ENCODE peak calls at places on chromosomes 5 and 9, in seven cellular contexts. Q is A549, D is GM23248, G is K562, I is neural progenitor cell, T is PC-3, X is IMR-90. P is an unnamed sample.

GRCh38 chr5:94031631-94032030 is 290.2 kb upstream of the POU5F2 start:
- DNase-seq in Q (no peak), D (peak; percentile 52), G (no peak), I (no peak), T (no peak), X (peak; percentile 7), P (no peak)

GRCh38 chr5:142874537-142874936 is 104.4 kb downstream of the ARHGAP26 start:
- DNase-seq in Q (peak; percentile 73), D (no peak), G (no peak), I (no peak), T (peak; percentile 95), X (no peak), P (peak; percentile 72)

GRCh38 chr5:139664727-139665351 is 16.7 kb downstream of the CXXC5 start:
- DNase-seq in Q (no peak), D (no peak), G (no peak), I (no peak), T (no peak), X (no peak), P (no peak)

GRCh38 chr5:56422060-56422762 is 189.1 kb upstream of the ANKRD55 start:
- DNase-seq in Q (no peak), D (no peak), G (no peak), I (no peak), T (peak; percentile 85), X (no peak), P (peak; percentile 65)

GRCh38 chr9:83505282-83505681 is 32.9 kb downstream of the FRMD3 start:
- DNase-seq in Q (no peak), D (no peak), G (no peak), I (peak; percentile 28), T (no peak), X (no peak), P (no peak)

GRCh38 chr5:72920690-72921089 is 35.2 kb upstream of the FCHO2 start:
- DNase-seq in Q (peak; percentile 33), D (peak; percentile 40), G (peak; percentile 37), I (peak; percentile 8), T (peak; percentile 68), X (peak; percentile 55), P (peak; percentile 26)

GRCh38 chr5:147336871-147337270 is 102.0 kb downstream of the STK32A start:
- DNase-seq in Q (no peak), D (no peak), G (no peak), I (peak; percentile 17), T (no peak), X (no peak), P (no peak)

GRCh38 chr5:143086851-143087637 is 316.4 kb downstream of the NR3C1 start:
- DNase-seq in Q (peak; percentile 43), D (peak; percentile 71), G (no peak), I (no peak), T (peak; percentile 82), X (peak; percentile 44), P (peak; percentile 78)

GRCh38 chr5:139637438-139638089 is 10.6 kb upstream of the CXXC5 start:
- DNase-seq in Q (no peak), D (peak; percentile 93), G (peak; percentile 93), I (peak; percentile 89), T (peak; percentile 78), X (peak; percentile 74), P (peak; percentile 46)

GRCh38 chr5:80928073-80928472 is 32.1 kb upstream of the RASGRF2 start:
- DNase-seq in Q (no peak), D (no peak), G (peak; percentile 3), I (no peak), T (no peak), X (no peak), P (no peak)

GRCh38 chr5:68465133-68465532 is 249.6 kb downstream of the PIK3R1 start:
- DNase-seq in Q (no peak), D (no peak), G (no peak), I (no peak), T (no peak), X (no peak), P (no peak)

GRCh38 chr5:119583684-119584083 is 45.7 kb upstream of the FAM170A start:
- DNase-seq in Q (no peak), D (peak; percentile 31), G (no peak), I (no peak), T (no peak), X (no peak), P (no peak)

GRCh38 chr9:122897969-122898368 is 7.2 kb downstream of the RC3H2 start:
- DNase-seq in Q (no peak), D (peak; percentile 70), G (no peak), I (no peak), T (peak; percentile 58), X (peak; percentile 46), P (peak; percentile 49)

GRCh38 chr9:108575286-108575685 is 280.5 kb downstream of the ACTL7B start:
- DNase-seq in Q (no peak), D (no peak), G (no peak), I (no peak), T (no peak), X (no peak), P (no peak)

GRCh38 chr5:82259172-82259800 is 18.9 kb downstream of the RPS23 start:
- DNase-seq in Q (peak; percentile 14), D (peak; percentile 59), G (no peak), I (no peak), T (peak; percentile 30), X (peak; percentile 47), P (peak; percentile 10)

GRCh38 chr5:127386557-127386956 is 96.0 kb downstream of the MEGF10 start:
- DNase-seq in Q (no peak), D (peak; percentile 54), G (no peak), I (no peak), T (peak; percentile 7), X (peak; percentile 56), P (peak; percentile 55)

GRCh38 chr9:71285191-71285656 is 163.8 kb upstream of the TRPM3 start:
- DNase-seq in Q (peak; percentile 23), D (peak; percentile 69), G (peak; percentile 56), I (peak; percentile 81), T (peak; percentile 72), X (peak; percentile 54), P (peak; percentile 46)

GRCh38 chr5:58940446-58940845 is 357.6 kb downstream of the RAB3C start:
- DNase-seq in Q (no peak), D (no peak), G (peak; percentile 12), I (no peak), T (no peak), X (peak; percentile 63), P (no peak)

GRCh38 chr5:78526049-78526525 is 122.5 kb downstream of the LHFPL2 start:
- DNase-seq in Q (no peak), D (peak; percentile 96), G (peak; percentile 55), I (no peak), T (peak; percentile 68), X (peak; percentile 81), P (peak; percentile 94)

GRCh38 chr9:21078702-21079101 is 960 bp upstream of the IFNB1 start:
- DNase-seq in Q (no peak), D (no peak), G (no peak), I (no peak), T (peak; percentile 33), X (no peak), P (no peak)

GRCh38 chr5:58318468-58318867 is 141.4 kb downstream of the PLK2 start:
- DNase-seq in Q (no peak), D (peak; percentile 58), G (no peak), I (no peak), T (peak; percentile 32), X (peak; percentile 70), P (peak; percentile 29)

GRCh38 chr9:117763314-117763713 is 59.1 kb downstream of the TLR4 start:
- DNase-seq in Q (no peak), D (peak; percentile 63), G (no peak), I (no peak), T (no peak), X (no peak), P (peak; percentile 63)

GRCh38 chr9:87944096-87944495 is 26.3 kb downstream of the SPATA31C1 start:
- DNase-seq in Q (no peak), D (no peak), G (no peak), I (no peak), T (no peak), X (no peak), P (no peak)

GRCh38 chr9:70954126-70954525 is 167.3 kb downstream of the TRPM3 start:
- DNase-seq in Q (no peak), D (peak; percentile 76), G (no peak), I (peak; percentile 81), T (peak; percentile 34), X (peak; percentile 90), P (peak; percentile 48)

GRCh38 chr5:179451813-179452196 is 98.5 kb upstream of the RUFY1 start:
- DNase-seq in Q (no peak), D (no peak), G (no peak), I (no peak), T (no peak), X (no peak), P (no peak)

GRCh38 chr5:172104021-172104420 is 84.0 kb downstream of the STK10 start:
- DNase-seq in Q (no peak), D (no peak), G (no peak), I (no peak), T (no peak), X (no peak), P (no peak)

GRCh38 chr5:172107606-172108005 is 80.4 kb downstream of the STK10 start:
- DNase-seq in Q (peak; percentile 24), D (peak; percentile 90), G (no peak), I (no peak), T (peak; percentile 57), X (peak; percentile 84), P (peak; percentile 46)

GRCh38 chr5:172105811-172106210 is 82.2 kb downstream of the STK10 start:
- DNase-seq in Q (no peak), D (no peak), G (no peak), I (no peak), T (no peak), X (no peak), P (no peak)

GRCh38 chr5:172104801-172105701 is 83.0 kb downstream of the STK10 start:
- DNase-seq in Q (no peak), D (no peak), G (no peak), I (no peak), T (no peak), X (no peak), P (peak; percentile 15)

GRCh38 chr5:172106511-172107356 is 81.3 kb downstream of the STK10 start:
- DNase-seq in Q (peak; percentile 58), D (peak; percentile 52), G (peak; percentile 71), I (peak; percentile 76), T (peak; percentile 59), X (no peak), P (no peak)
- H3K4me3 ChIP-seq in Q (peak overlapping the region; percentile 34), D (peak overlapping the region; percentile 54), G (no peak overlapping the region), I (no peak overlapping the region), T (peak overlapping the region; percentile 30), X (peak overlapping the region; percentile 14), P (no peak overlapping the region)

DNA sequence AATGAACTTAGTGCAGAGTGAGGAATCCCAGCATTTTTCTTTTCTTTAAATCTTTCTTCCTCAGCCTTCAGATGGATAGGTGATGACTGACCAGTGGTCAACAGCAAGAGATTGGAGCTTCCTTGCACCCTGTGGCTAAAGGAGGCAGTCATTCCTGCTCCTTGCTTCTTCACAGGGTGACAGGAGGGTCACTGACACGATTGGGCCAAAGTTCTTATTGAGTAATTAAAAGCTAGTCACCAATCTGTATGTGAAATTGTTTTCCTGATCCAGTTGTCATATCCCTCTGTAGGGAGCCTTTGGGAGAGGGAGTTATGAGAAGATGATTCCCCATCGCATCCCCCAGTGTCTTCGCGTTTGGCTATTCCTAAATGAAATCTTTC is 85.2 kb downstream of the CMYA5 start:
- DNase-seq in Q (no peak), D (no peak), G (no peak), I (no peak), T (no peak), X (no peak), P (no peak)
- H3K4me2 ChIP-seq in Q (no peak overlapping the region), D (no peak overlapping the region), G (no peak overlapping the region), I (no peak overlapping the region), T (no peak overlapping the region), X (no peak overlapping the region), P (no peak overlapping the region)

GRCh38 chr5:98779264-98779877 is 5.9 kb downstream of the RGMB start:
- DNase-seq in Q (no peak), D (peak; percentile 44), G (no peak), I (no peak), T (no peak), X (no peak), P (no peak)
- H3K4me3 ChIP-seq in Q (no peak overlapping the region), D (peak overlapping the region; percentile 99), G (no peak overlapping the region), I (no peak overlapping the region), T (no peak overlapping the region), X (peak overlapping the region; percentile 5), P (no peak overlapping the region)

GRCh38 chr9:77451507-77451906 is 196.6 kb downstream of the GNA14 start:
- DNase-seq in Q (no peak), D (no peak), G (no peak), I (no peak), T (peak; percentile 45), X (no peak), P (no peak)
- H3K4me2 ChIP-seq in Q (no peak overlapping the region), D (no peak overlapping the region), G (no peak overlapping the region), I (no peak overlapping the region), T (no peak overlapping the region), X (no peak overlapping the region), P (no peak overlapping the region)

P was measured in mammary epithelial cell.